ENCODE peak calls at places on chromosome 15, in six cellular contexts. P is heart left ventricle, V is transverse colon, N is mucosa of descending colon, A is adrenal gland, Y is ovary. G is an unnamed sample. For H3K4me1 and H3K9me3, the result is how much of the 10 kb centered on the place peaks cover.

GRCh38 chr15:31412824-31413223 is 86.2 kb downstream of the KLF13 start:
- DNase-seq in P (no peak), V (no peak), N (no peak), A (no peak), Y (no peak), G (no peak)

GRCh38 chr15:27468151-27468556 is 497.2 kb downstream of the GABRG3 start:
- DNase-seq in P (no peak), V (no peak), N (no peak), A (no peak), Y (no peak), G (no peak)

GRCh38 chr15:94602771-94603474 is 371.6 kb downstream of the MCTP2 start:
- DNase-seq in P (no peak), V (no peak), N (no peak), A (no peak), Y (no peak), G (no peak)

GRCh38 chr15:62497356-62497755 is 332.3 kb upstream of the C2CD4B start:
- DNase-seq in P (no peak), V (no peak), N (no peak), A (no peak), Y (no peak), G (no peak)

GRCh38 chr15:40943764-40944365 is 9.4 kb upstream of the CHAC1 start:
- DNase-seq in P (no peak), V (no peak), N (peak), A (no peak), Y (no peak), G (peak)

GRCh38 chr15:65414841-65415621 is 7.7 kb downstream of the IGDCC4 start:
- DNase-seq in P (no peak), V (no peak), N (no peak), A (no peak), Y (peak), G (peak)

GRCh38 chr15:69012761-69013364 is 1.6 kb upstream of the NOX5 start:
- DNase-seq in P (no peak), V (no peak), N (no peak), A (no peak), Y (no peak), G (no peak)

GRCh38 chr15:57517027-57517671 is 74.6 kb upstream of the MYZAP start:
- DNase-seq in P (no peak), V (no peak), N (no peak), A (no peak), Y (no peak), G (no peak)

GRCh38 chr15:19944261-19944888 is 597.2 kb downstream of the GOLGA6L6 start:
- DNase-seq in P (no peak), V (no peak), N (no peak), A (no peak), Y (no peak), G (no peak)

GRCh38 chr15:60590935-60591490 is 112.1 kb upstream of the ICE2 start:
- DNase-seq in P (peak), V (peak), N (peak), A (peak), Y (peak), G (peak)

GRCh38 chr15:87816016-87816415 is 440.5 kb downstream of the NTRK3 start:
- DNase-seq in P (no peak), V (no peak), N (no peak), A (no peak), Y (no peak), G (no peak)

GRCh38 chr15:45088801-45089711 is 24.9 kb downstream of the DUOX2 start:
- DNase-seq in P (no peak), V (no peak), N (no peak), A (peak), Y (no peak), G (no peak)

GRCh38 chr15:29969587-29970401 is 113.0 kb upstream of the GOLGA8J start:
- DNase-seq in P (no peak), V (no peak), N (no peak), A (no peak), Y (no peak), G (no peak)

GRCh38 chr15:63933522-63933921 is 99.8 kb upstream of the HERC1 start:
- DNase-seq in P (no peak), V (no peak), N (no peak), A (peak), Y (peak), G (no peak)

GRCh38 chr15:26772588-26773484 is at the start of gene GABRB3:
- DNase-seq in P (peak), V (no peak), N (no peak), A (peak), Y (peak), G (peak)

GRCh38 chr15:55991841-55992768 is 1.3 kb downstream of the NEDD4 start:
- DNase-seq in P (no peak), V (no peak), N (no peak), A (no peak), Y (no peak), G (no peak)

GRCh38 chr15:45637552-45638033 is 2.8 kb downstream of the SQOR start:
- DNase-seq in P (peak), V (peak), N (no peak), A (peak), Y (peak), G (peak)

GRCh38 chr15:70277556-70277955 is 179.8 kb upstream of the TLE3 start:
- DNase-seq in P (no peak), V (no peak), N (no peak), A (no peak), Y (peak), G (no peak)

DNA sequence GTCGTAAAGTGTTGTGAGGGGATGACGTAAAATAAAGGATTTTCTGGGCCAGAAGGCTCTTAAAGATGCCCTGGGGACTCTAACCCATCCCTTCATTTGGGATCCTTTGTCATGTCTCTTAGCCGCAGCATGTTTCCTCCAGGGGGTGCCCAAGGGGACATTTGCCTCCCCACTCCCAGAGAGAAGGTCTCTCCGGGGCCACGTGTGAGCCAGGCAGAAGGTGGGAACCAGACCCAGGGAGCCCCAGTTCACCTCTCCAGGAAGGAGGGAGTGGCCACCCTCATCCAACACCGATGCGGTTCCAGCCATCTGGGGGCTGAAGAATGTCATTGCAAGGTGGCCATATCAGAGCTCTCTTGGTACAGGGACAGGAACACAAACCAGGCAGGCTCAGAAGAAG is 25.2 kb downstream of the ST8SIA2 start:
- DNase-seq in P (no peak), V (no peak), N (no peak), A (no peak), Y (no peak), G (no peak)
- H3K4me1 ChIP-seq in P (under half), V (under half), N (under half), A (under half), Y (under half), G (under half)

GRCh38 chr15:52164631-52165265 is 26.4 kb downstream of the GNB5 start:
- DNase-seq in P (no peak), V (no peak), N (no peak), A (no peak), Y (no peak), G (no peak)
- H3K4me3 ChIP-seq in P (no peak), V (no peak), N (no peak), A (no peak), Y (no peak), G (no peak)

GRCh38 chr15:25090073-25090733 is 135.4 kb downstream of the SNRPN start:
- DNase-seq in P (no peak), V (no peak), N (no peak), A (no peak), Y (no peak), G (no peak)

GRCh38 chr15:25087137-25087536 is 132.3 kb downstream of the SNRPN start:
- DNase-seq in P (no peak), V (no peak), N (no peak), A (no peak), Y (no peak), G (no peak)

GRCh38 chr15:25091421-25092158 is 136.8 kb downstream of the SNRPN start:
- DNase-seq in P (no peak), V (no peak), N (no peak), A (no peak), Y (no peak), G (no peak)

GRCh38 chr15:25089577-25089976 is 134.8 kb downstream of the SNRPN start:
- DNase-seq in P (no peak), V (no peak), N (no peak), A (no peak), Y (no peak), G (no peak)

DNA sequence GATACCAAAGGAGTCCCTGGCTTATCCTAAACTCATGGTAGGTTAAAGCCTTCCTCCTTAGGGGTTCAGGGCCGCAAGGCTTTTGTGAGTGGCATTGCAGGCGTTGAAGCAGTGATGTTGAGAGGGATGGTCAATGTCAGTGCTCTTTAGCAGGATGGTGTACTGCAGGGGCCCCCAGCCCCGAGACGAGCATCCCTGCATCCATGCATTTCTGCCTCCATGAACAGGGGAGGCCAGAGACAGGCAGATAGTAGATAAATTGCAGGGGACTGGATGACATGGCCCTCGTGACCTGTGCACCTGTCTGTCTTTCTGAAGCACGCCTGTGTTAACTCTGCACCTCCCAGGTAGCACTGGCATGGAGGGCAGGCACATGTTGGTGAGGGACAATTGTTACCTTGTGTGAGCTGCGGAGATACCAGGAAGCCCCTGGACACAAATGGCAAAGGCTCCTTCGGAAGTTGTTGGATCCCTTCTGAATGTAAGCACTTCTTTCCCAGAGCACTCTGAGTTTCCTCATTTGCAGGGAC is 133.5 kb downstream of the SNRPN start:
- DNase-seq in P (no peak), V (no peak), N (no peak), A (no peak), Y (no peak), G (no peak)
- H3K9me3 ChIP-seq in P (half or more), V (under half), N (half or more), A (under half), Y (half or more), G (under half)

GRCh38 chr15:81914734-81915234 is 131.0 kb downstream of the MEX3B start:
- DNase-seq in P (peak), V (no peak), N (no peak), A (no peak), Y (no peak), G (peak)
- H3K4me1 ChIP-seq in P (under half), V (under half), N (under half), A (under half), Y (under half), G (under half)

DNA sequence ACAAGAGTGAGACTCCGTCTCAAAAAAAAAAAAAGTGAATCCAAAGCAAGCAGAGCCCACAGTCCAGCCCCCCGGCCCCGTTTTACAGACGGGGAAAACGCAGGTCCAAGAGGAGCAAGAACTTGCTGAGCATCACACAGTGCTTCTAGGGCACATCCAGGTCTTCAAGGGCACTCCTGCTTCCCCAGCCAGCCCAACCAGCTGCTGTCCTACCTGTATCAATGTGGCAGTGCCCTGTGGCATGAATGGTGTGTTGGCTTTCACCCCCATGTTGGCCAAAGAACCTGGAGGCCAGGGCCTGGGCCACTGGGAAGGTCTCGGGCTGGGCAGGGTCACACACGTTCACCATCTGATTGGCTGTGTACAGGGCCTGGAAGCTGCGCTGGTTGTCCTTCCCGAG is 4.6 kb downstream of the MAN2C1 start:
- DNase-seq in P (no peak), V (no peak), N (no peak), A (no peak), Y (no peak), G (no peak)
- H3K4me3 ChIP-seq in P (no peak), V (no peak), N (no peak), A (no peak), Y (no peak), G (no peak)

DNA sequence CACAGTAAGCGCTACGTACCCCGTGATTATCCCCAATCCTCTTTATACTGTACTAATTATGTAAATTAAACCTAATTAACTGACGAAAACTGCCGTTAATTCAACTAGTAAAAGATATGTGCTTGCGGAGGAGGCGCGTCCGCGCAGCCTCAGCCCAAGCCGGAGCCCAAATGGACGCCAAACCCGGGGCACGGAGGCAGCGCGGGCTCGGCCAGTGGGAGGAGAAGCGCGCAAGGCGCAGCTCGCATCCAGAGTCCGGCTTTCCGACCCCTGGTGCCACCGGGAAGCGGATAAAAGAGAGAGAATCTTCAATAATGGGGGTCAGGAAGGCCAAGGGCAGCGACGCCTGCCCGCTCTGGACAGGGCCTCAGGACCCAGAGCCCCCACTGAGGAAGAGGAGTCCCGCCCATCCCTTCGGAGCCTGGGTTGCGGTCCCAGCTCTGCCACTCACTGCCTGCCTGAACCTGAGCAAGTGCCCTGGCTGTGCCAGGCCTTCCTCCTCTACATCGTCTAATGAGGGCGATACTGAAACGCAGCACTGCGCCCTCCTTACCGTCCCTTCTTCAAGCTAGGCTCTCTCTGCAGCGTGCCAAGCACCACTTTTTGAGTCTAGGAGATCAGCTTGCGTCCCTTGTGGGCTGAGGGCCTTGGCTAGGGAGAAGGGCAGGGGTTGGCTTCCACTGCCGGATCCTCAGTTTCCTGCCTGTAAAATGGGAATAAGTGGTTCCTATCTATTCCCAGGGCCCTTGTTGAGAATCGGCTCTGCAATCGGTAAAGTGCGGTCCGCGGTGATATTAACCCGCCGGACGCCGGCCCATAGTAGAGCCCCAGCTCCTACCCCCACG is 4.9 kb upstream of the SKOR1 start:
- DNase-seq in P (no peak), V (no peak), N (no peak), A (no peak), Y (no peak), G (no peak)
- H3K9me3 ChIP-seq in P (under half), V (under half), N (under half), A (under half), Y (under half), G (under half)